ENCODE peak calls at places on chromosomes 3 and 15, in eight cellular contexts. F, M, T, Z, S, O, N and Q are unnamed samples.
A peak's percentile ranks its signal among the peaks of the same experiment; 100 is the strongest.

GRCh38 chr15:99961011-99961441 is 227.8 kb upstream of the LYSMD4 start:
- DNase-seq in M (no peak), S (no peak), O (no peak), N (peak; percentile 92), F (no peak), Z (no peak), T (no peak), Q (peak; percentile 45)

GRCh38 chr3:174533286-174533685 is 325.8 kb upstream of the NAALADL2 start:
- DNase-seq in N (peak; percentile 87), S (no peak), Z (no peak), F (peak; percentile 18), T (no peak), M (no peak), O (no peak), Q (no peak)

GRCh38 chr15:68305420-68305871 is 27.9 kb downstream of the FEM1B start:
- DNase-seq in O (no peak), M (no peak), N (no peak), T (no peak), F (no peak), Z (no peak), S (no peak), Q (no peak)

GRCh38 chr3:48412375-48413001 is 17.4 kb downstream of the PLXNB1 start:
- DNase-seq in N (peak; percentile 68), F (no peak), S (peak; percentile 39), T (no peak), M (no peak), Z (no peak), O (peak; percentile 5), Q (no peak)

GRCh38 chr3:13880811-13881156 is 913 bp upstream of the WNT7A start:
- DNase-seq in O (no peak), N (no peak), M (no peak), T (no peak), F (no peak), S (no peak), Z (no peak), Q (no peak)

GRCh38 chr15:58520936-58521292 is 89.1 kb downstream of the LIPC start:
- DNase-seq in M (no peak), O (no peak), S (no peak), F (no peak), T (no peak), N (no peak), Z (no peak), Q (no peak)

GRCh38 chr3:77329161-77329560 is 289.3 kb downstream of the ROBO2 start:
- DNase-seq in M (no peak), F (no peak), Z (no peak), O (no peak), T (no peak), N (no peak), S (no peak), Q (no peak)

GRCh38 chr3:52063026-52063723 is 6.8 kb upstream of the DUSP7 start:
- DNase-seq in T (no peak), N (no peak), O (no peak), S (no peak), M (no peak), F (no peak), Z (no peak), Q (no peak)

GRCh38 chr3:104145164-104145563 is 1221.5 kb upstream of the ALCAM start:
- DNase-seq in Z (no peak), N (no peak), T (no peak), S (no peak), O (no peak), F (no peak), M (no peak), Q (no peak)

GRCh38 chr3:26369133-26369532 is 253.4 kb upstream of the LRRC3B start:
- DNase-seq in S (no peak), T (no peak), Z (no peak), O (peak; percentile 15), M (no peak), F (no peak), N (no peak), Q (no peak)

GRCh38 chr3:13868844-13869724 is 10.8 kb downstream of the WNT7A start:
- DNase-seq in N (no peak), S (no peak), F (no peak), Z (no peak), O (no peak), M (no peak), T (no peak), Q (no peak)

GRCh38 chr3:41102053-41102556 is 97.2 kb upstream of the CTNNB1 start:
- DNase-seq in Z (no peak), N (no peak), F (no peak), T (no peak), S (no peak), O (no peak), M (no peak), Q (no peak)

GRCh38 chr3:31213869-31214486 is 318.7 kb upstream of the STT3B start:
- DNase-seq in N (no peak), O (no peak), F (no peak), S (no peak), Z (no peak), M (no peak), T (peak; percentile 52), Q (no peak)

GRCh38 chr3:31810991-31811433 is 170.1 kb downstream of the OSBPL10 start:
- DNase-seq in S (no peak), T (no peak), M (no peak), O (no peak), Z (no peak), N (no peak), F (no peak), Q (no peak)

GRCh38 chr3:170387952-170388351 is 30.4 kb downstream of the SKIL start:
- DNase-seq in S (no peak), O (no peak), M (no peak), Z (no peak), N (no peak), T (no peak), F (no peak), Q (no peak)

GRCh38 chr3:127462111-127462655 is 128.3 kb downstream of the TPRA1 start:
- DNase-seq in N (peak; percentile 55), O (no peak), S (no peak), M (no peak), T (no peak), Z (no peak), F (no peak), Q (no peak)

GRCh38 chr15:74245342-74245931 is 9.3 kb downstream of the CCDC33 start:
- DNase-seq in T (no peak), M (no peak), S (peak; percentile 91), F (no peak), Z (peak; percentile 81), N (peak; percentile 86), O (peak; percentile 78), Q (no peak)

GRCh38 chr15:88623061-88623460 is 1.9 kb downstream of the AEN start:
- DNase-seq in S (no peak), T (no peak), Z (no peak), F (peak; percentile 88), O (no peak), M (no peak), N (peak; percentile 98), Q (no peak)

GRCh38 chr3:146503459-146504202 is 34.3 kb upstream of the PLSCR2 start:
- DNase-seq in O (no peak), Z (no peak), T (no peak), M (no peak), F (peak; percentile 53), S (no peak), N (peak; percentile 67), Q (no peak)